ENCODE peak calls at places on chromosome 1, in five cellular contexts. X, T, K, G and M are unnamed samples.

GRCh38 chr1:102550729-102551384 is 554.1 kb upstream of the OLFM3 start:
- DNase-seq in T (no peak), G (no peak), X (peak), K (no peak), M (peak)

GRCh38 chr1:239914827-239915231 is 176.9 kb upstream of the FMN2 start:
- DNase-seq in X (no peak), K (no peak), T (peak), G (no peak), M (peak)

GRCh38 chr1:206455681-206456344 is 14.5 kb upstream of the IKBKE start:
- DNase-seq in T (no peak), G (peak), X (no peak), K (no peak), M (no peak)

GRCh38 chr1:109046671-109047070 is 4.8 kb upstream of the WDR47 start:
- DNase-seq in G (no peak), K (no peak), X (no peak), T (no peak), M (no peak)

GRCh38 chr1:226626577-226626956 is 78.0 kb downstream of the STUM start:
- DNase-seq in K (peak), G (peak), T (peak), X (peak), M (peak)

GRCh38 chr1:54109131-54110105 is 43.4 kb downstream of the CDCP2 start:
- DNase-seq in G (no peak), T (no peak), K (no peak), X (no peak), M (no peak)

GRCh38 chr1:4173731-4174130 is 273.7 kb upstream of the C1orf174 start:
- DNase-seq in T (no peak), X (no peak), G (no peak), K (no peak), M (no peak)

GRCh38 chr1:12636098-12636950 is 7.6 kb upstream of the AADACL4 start:
- DNase-seq in T (no peak), X (peak), G (peak), K (no peak), M (peak)

GRCh38 chr1:39410915-39411436 is 80.5 kb upstream of the BMP8A start:
- DNase-seq in X (peak), T (peak), K (peak), G (peak), M (peak)

GRCh38 chr1:114336360-114336759 is 174.6 kb downstream of the TRIM33 start:
- DNase-seq in G (no peak), T (no peak), X (no peak), K (no peak), M (no peak)

GRCh38 chr1:154524881-154525280 is 22.7 kb upstream of the SHE start:
- DNase-seq in G (no peak), T (no peak), K (no peak), X (no peak), M (no peak)

GRCh38 chr1:182149411-182149965 is 88.0 kb upstream of the ZNF648 start:
- DNase-seq in K (no peak), T (peak), G (no peak), X (no peak), M (peak)